ENCODE peak calls at places on chromosomes 7 and 10, in ten cellular contexts. Z is heart right ventricle; Y is A549; D is Peyer's patch; L is CD8-positive, alpha-beta T cell; T is left ventricle myocardium inferior; P is SJSA1; S is cardiac muscle cell; N is GM12878; J is HCT116. C is an unnamed sample.

GRCh38 chr10:67812007-67812406 is 26.0 kb downstream of the DNAJC12 start:
- DNase-seq in L (no peak), Y (no peak), J (no peak), P (no peak), D (no peak), T (no peak), S (no peak), Z (no peak), N (no peak), C (no peak)

GRCh38 chr10:83925133-83925532 is 214.2 kb upstream of the GHITM start:
- DNase-seq in Z (no peak), S (no peak), T (no peak), N (no peak), Y (no peak), D (no peak), J (no peak), P (no peak), L (no peak), C (no peak)

GRCh38 chr7:98922392-98923107 is 44.2 kb downstream of the TRRAP start:
- DNase-seq in J (no peak), P (no peak), L (no peak), D (no peak), Z (no peak), Y (no peak), T (no peak), N (no peak), S (no peak), C (peak; percentile 70)

GRCh38 chr10:103888113-103888841 is 29.7 kb downstream of the STN1 start:
- DNase-seq in Y (peak; percentile 72), S (peak; percentile 42), D (peak; percentile 89), N (no peak), J (peak; percentile 61), P (peak; percentile 78), L (no peak), T (peak; percentile 50), Z (peak; percentile 64), C (peak; percentile 78)

GRCh38 chr7:28142650-28143049 is 37.9 kb downstream of the JAZF1 start:
- DNase-seq in Y (no peak), T (no peak), Z (no peak), N (no peak), D (no peak), L (no peak), S (no peak), J (no peak), P (no peak), C (no peak)

GRCh38 chr7:66055321-66055956 is 20.2 kb upstream of the ASL start:
- DNase-seq in T (no peak), N (peak; percentile 41), Z (no peak), P (no peak), J (no peak), L (no peak), Y (no peak), D (no peak), S (no peak), C (no peak)

GRCh38 chr10:43885842-43886241 is 237.2 kb upstream of the ZNF32 start:
- DNase-seq in D (no peak), S (no peak), N (no peak), P (no peak), L (no peak), J (no peak), Y (no peak), Z (no peak), T (no peak), C (no peak)

GRCh38 chr10:28094121-28094520 is 95.2 kb upstream of the ODAD2 start:
- DNase-seq in N (no peak), T (no peak), J (no peak), Z (no peak), Y (no peak), P (no peak), S (no peak), L (no peak), D (no peak), C (no peak)

GRCh38 chr10:53022663-53023088 is 250.1 kb upstream of the MBL2 start:
- DNase-seq in S (no peak), Z (no peak), T (no peak), N (no peak), P (no peak), L (no peak), D (no peak), J (no peak), Y (no peak), C (no peak)

GRCh38 chr7:100972002-100972347 is 2.6 kb downstream of the MUC12 start:
- DNase-seq in N (no peak), T (no peak), Z (no peak), Y (no peak), J (no peak), P (no peak), L (no peak), S (no peak), D (no peak), C (no peak)

GRCh38 chr7:92955081-92955480 is 118.7 kb upstream of the CDK6 start:
- DNase-seq in T (no peak), J (no peak), L (no peak), N (no peak), D (no peak), P (no peak), S (no peak), Y (no peak), Z (no peak), C (no peak)

GRCh38 chr10:127577878-127578627 is 28.9 kb downstream of the NPS start:
- DNase-seq in P (no peak), J (no peak), T (no peak), Z (no peak), L (no peak), S (no peak), N (no peak), D (no peak), Y (no peak), C (no peak)

DNA sequence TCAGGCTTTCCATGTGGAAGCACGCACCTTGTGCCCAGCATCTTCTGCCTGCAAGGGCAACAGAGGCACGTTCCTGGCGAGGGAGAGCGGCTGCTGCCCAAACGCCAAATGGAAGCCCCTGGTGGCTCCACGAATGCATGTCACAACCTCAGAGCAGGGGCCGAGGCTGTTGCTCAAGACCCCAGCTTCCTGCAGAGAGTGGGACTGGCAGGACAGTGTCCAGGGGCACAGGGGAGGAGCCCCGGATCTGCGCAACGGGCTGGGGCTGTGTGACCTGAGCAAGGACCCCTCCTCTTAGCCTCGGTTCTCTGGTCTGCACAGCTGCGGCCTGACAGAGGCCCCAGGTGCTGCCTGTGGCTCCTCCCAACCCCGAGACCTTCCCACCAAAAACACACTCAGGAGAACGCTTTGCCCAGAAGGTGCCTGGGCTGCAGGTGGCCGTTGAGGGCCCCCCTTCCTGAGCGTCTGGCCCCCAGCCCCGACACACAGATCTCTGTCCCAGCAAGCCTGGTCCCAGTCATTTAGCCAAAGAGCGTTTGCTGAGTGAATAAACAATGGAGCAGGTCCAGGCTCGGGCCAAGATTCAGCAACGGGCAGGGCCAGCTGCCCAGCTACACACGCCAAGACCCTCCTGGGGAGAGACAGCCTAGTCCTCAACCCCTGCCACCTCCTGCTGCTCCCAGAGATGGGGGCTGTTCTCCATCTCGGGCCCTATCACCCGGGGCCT is 1.2 kb downstream of the MICALL2 start:
- DNase-seq in N (no peak), L (no peak), Z (no peak), P (no peak), J (no peak), D (no peak), T (no peak), Y (no peak), S (no peak), C (no peak)
- H3K4me1 ChIP-seq in N (peaks cover 17% of the 10 kb centered on the region), L (peaks cover 24% of the 10 kb centered on the region), Z (peaks cover 28% of the 10 kb centered on the region), P (peaks cover 24% of the 10 kb centered on the region), J (peaks cover 60% of the 10 kb centered on the region), D (peaks cover 7% of the 10 kb centered on the region), T (peaks cover 89% of the 10 kb centered on the region), Y (peaks cover 57% of the 10 kb centered on the region), S (no peaks in the 10 kb centered on the region), C (peaks cover 3% of the 10 kb centered on the region)

DNA sequence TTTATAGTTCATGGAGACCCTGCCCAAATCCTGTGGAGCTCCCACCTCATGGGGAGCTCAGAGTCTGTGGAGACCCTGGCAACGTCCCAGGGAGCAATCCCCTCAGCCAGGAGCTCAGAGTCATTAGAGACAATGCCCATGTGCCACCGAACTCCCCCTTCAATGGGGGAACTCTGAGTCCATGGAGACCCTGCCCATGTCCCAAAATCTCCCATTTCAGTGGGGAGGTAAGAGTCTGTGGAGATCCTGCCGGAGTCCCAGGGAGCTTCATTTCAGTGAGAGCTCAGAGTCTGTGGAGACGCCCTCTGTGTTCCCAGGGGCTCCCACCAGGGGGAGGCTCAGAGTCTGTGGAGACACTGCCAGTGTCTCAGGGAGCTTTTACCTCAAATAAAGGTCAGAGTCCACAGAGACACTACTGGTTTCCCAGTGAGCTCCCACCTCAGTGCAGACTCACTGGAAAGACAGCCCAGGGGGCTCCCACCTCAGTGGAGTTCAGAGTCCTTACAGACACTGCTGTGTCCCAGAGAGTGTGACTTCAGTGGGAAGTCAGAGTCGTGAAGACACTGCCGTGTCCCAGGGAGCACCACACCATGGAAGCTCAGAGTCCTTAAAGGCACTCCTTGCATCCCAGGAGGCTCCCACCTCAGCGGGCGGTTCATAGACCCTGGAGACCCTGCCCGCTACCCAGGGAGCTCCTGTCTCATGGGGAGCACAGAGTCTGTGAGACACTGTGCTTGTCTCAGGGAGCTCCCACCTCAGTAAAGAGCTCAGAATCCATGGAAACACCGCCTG is 5.0 kb downstream of the MYO1G start:
- DNase-seq in Y (no peak), D (no peak), Z (no peak), S (no peak), J (no peak), L (peak; percentile 72), N (no peak), P (peak; percentile 36), T (peak; percentile 55), C (peak; percentile 80)
- H3K4me1 ChIP-seq in Y (peaks cover 4% of the 10 kb centered on the region), D (no peaks in the 10 kb centered on the region), Z (no peaks in the 10 kb centered on the region), S (no peaks in the 10 kb centered on the region), J (no peaks in the 10 kb centered on the region), L (peaks cover 36% of the 10 kb centered on the region), N (peaks cover 24% of the 10 kb centered on the region), P (peaks cover 3% of the 10 kb centered on the region), T (peaks cover 14% of the 10 kb centered on the region), C (no peaks in the 10 kb centered on the region)

GRCh38 chr10:1655367-1655766 is 82.0 kb downstream of the ADARB2 start:
- DNase-seq in D (no peak), P (no peak), N (no peak), L (no peak), Y (no peak), S (no peak), Z (no peak), J (no peak), T (no peak), C (no peak)
- H3K4me1 ChIP-seq in D (no peaks in the 10 kb centered on the region), P (no peaks in the 10 kb centered on the region), N (no peaks in the 10 kb centered on the region), L (no peaks in the 10 kb centered on the region), Y (no peaks in the 10 kb centered on the region), S (no peaks in the 10 kb centered on the region), Z (no peaks in the 10 kb centered on the region), J (no peaks in the 10 kb centered on the region), T (no peaks in the 10 kb centered on the region), C (no peaks in the 10 kb centered on the region)

DNA sequence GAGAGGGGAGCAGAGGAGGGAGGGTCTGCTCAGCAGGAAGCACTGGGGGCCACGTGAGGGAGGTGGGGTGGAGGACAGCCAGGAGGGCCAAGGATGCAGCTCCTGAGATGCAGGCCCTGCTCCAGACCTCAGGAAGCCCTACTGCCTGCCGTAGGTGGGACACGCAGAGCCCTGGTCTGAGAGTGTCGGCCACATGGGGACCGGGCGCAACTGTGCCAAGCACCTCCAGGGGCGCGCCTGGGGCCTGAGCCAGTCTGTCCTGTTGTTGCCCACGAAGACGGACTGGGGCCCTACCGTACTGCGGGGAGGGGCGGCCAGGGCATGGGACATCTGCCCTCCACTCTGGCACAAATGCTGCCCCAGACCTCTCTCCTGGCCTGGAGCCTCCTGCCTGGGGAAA is 31.6 kb downstream of the YKT6 start:
- DNase-seq in P (no peak), L (peak; percentile 4), S (no peak), D (no peak), Z (no peak), Y (no peak), J (no peak), T (no peak), N (no peak), C (no peak)
- H3K4me1 ChIP-seq in P (no peaks in the 10 kb centered on the region), L (no peaks in the 10 kb centered on the region), S (no peaks in the 10 kb centered on the region), D (no peaks in the 10 kb centered on the region), Z (no peaks in the 10 kb centered on the region), Y (no peaks in the 10 kb centered on the region), J (no peaks in the 10 kb centered on the region), T (no peaks in the 10 kb centered on the region), N (no peaks in the 10 kb centered on the region), C (no peaks in the 10 kb centered on the region)

C was measured in right cardiac atrium.